ENCODE peak calls at places on chromosome 9, in ten cellular contexts. V is pancreas, C is foreskin fibroblast, F is GM06990, H is dorsolateral prefrontal cortex, R is IMR-90, P is GM13976, D is spleen, U is mammary epithelial cell, J is fibroblast of pulmonary artery. Y is an unnamed sample.

GRCh38 chr9:136499071-136499934 is 16.5 kb upstream of the SEC16A start:
- DNase-seq in V (peak; percentile 92), C (no peak), F (no peak), H (no peak), R (no peak), P (no peak), D (no peak), U (no peak), J (no peak), Y (no peak)

GRCh38 chr9:135217836-135218235 is 130.4 kb downstream of the OLFM1 start:
- DNase-seq in V (no peak), C (no peak), F (no peak), H (no peak), R (no peak), P (no peak), D (peak; percentile 59), U (no peak), J (no peak), Y (peak; percentile 61)

GRCh38 chr9:26054600-26055516 is 376.6 kb upstream of the TUSC1 start:
- DNase-seq in V (no peak), C (no peak), F (no peak), H (no peak), R (no peak), P (no peak), D (no peak), U (no peak), J (peak; percentile 3), Y (no peak)

GRCh38 chr9:99187311-99187710 is 34.4 kb downstream of the ALG2 start:
- DNase-seq in V (no peak), C (no peak), F (no peak), H (no peak), R (no peak), P (no peak), D (no peak), U (no peak), J (no peak), Y (no peak)

GRCh38 chr9:3224931-3225330 is 300.9 kb downstream of the RFX3 start:
- DNase-seq in V (no peak), C (no peak), F (no peak), H (peak; percentile 45), R (no peak), P (no peak), D (no peak), U (no peak), J (peak; percentile 24), Y (no peak)

GRCh38 chr9:116342941-116343340 is 189.3 kb downstream of the PAPPA start:
- DNase-seq in V (no peak), C (peak; percentile 64), F (no peak), H (no peak), R (peak; percentile 47), P (no peak), D (no peak), U (no peak), J (no peak), Y (no peak)

GRCh38 chr9:91179237-91180138 is 182.2 kb downstream of the AUH start:
- DNase-seq in V (no peak), C (peak; percentile 96), F (no peak), H (no peak), R (peak; percentile 96), P (no peak), D (no peak), U (peak; percentile 64), J (peak; percentile 43), Y (no peak)

GRCh38 chr9:110687497-110687896 is 18.9 kb downstream of the MUSK start:
- DNase-seq in V (no peak), C (no peak), F (no peak), H (no peak), R (no peak), P (no peak), D (no peak), U (no peak), J (no peak), Y (no peak)

GRCh38 chr9:27108981-27109541 is at the start of gene TEK:
- DNase-seq in V (no peak), C (no peak), F (no peak), H (no peak), R (peak; percentile 44), P (no peak), D (no peak), U (no peak), J (peak; percentile 53), Y (no peak)

GRCh38 chr9:114386886-114387677 is 700 bp downstream of the AKNA start:
- DNase-seq in V (no peak), C (peak; percentile 58), F (peak; percentile 46), H (no peak), R (peak; percentile 17), P (no peak), D (peak; percentile 89), U (no peak), J (no peak), Y (no peak)

GRCh38 chr9:134620751-134621557 is 20.6 kb upstream of the COL5A1 start:
- DNase-seq in V (no peak), C (no peak), F (no peak), H (peak; percentile 5), R (no peak), P (no peak), D (peak; percentile 41), U (no peak), J (no peak), Y (peak; percentile 76)

DNA sequence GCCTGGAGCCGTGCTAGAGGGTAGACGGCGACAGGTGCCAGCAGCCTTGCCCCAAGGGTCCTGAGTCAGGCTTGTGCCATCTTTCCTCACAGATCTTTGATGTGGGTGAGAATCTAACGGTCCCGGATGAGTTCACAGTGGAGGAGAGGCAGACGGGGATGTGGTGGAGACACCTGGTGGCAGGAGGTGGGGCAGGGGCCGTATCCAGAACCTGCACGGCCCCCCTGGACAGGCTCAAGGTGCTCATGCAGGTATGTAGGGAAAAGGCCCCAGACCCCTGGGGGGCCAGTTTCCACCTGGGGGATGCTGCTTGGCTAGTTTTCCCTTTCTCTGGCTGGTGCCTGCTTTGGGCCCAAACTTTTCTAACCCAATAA is 24.0 kb downstream of the PTGES2 start:
- DNase-seq in V (no peak), C (no peak), F (no peak), H (no peak), R (no peak), P (no peak), D (peak; percentile 73), U (no peak), J (no peak), Y (no peak)
- TF ChIP-seq CTCF in V (no peak), C (no peak), F (peak; percentile 33), H (no peak), R (peak; percentile 10), P (no peak), D (no peak), U (peak; percentile 36), J (peak; percentile 13), Y (peak; percentile 52)

GRCh38 chr9:124312290-124313265 is 54.8 kb downstream of the NEK6 start:
- DNase-seq in V (no peak), C (no peak), F (no peak), H (no peak), R (no peak), P (no peak), D (no peak), U (no peak), J (no peak), Y (no peak)
- TF ChIP-seq CTCF in V (no peak), C (no peak), F (peak; percentile 4), H (no peak), R (peak; percentile 10), P (no peak), D (no peak), U (no peak), J (no peak), Y (peak; percentile 16)

DNA sequence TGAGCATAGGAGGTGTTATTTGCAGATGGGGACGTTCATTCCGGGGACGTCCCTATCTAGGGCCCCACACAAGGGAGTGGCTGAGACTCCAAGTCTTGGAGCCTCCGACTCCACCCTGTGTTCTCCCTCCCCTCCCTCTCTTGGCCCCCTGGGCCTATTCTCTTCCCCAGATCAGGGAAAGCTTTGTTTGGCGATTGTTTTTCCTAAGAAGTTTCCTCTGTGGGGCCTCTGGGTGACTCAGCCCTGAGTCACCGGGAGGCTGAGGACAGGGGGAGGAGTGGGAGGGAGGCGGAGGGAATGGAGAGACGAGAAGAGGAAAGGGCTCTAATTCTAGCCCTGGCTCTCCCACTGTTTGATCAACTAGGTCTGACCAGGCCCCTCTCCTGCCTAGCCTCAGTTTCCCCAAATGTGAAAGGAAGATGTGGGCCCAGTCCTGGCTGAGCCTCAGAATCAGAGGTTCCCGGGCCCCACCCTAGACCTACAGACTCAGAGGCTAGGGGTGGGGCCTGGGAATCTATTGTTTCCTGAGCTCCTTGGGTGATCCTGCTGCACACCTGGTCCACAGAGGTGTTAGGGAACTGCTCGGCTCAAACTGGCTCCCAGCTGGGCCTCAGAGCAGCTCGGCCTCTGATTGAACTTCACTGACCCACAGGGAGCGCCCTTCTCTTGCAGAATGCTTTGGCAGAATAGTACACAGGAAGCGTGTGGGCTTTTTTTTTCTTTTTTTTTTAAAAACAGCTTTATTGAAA is 19.2 kb downstream of the GSN start:
- DNase-seq in V (peak; percentile 76), C (peak; percentile 98), F (no peak), H (peak; percentile 61), R (peak; percentile 95), P (no peak), D (no peak), U (peak; percentile 99), J (peak; percentile 97), Y (peak; percentile 72)
- TF ChIP-seq CTCF in V (no peak), C (peak; percentile 18), F (no peak), H (peak; percentile 47), R (peak; percentile 11), P (no peak), D (no peak), U (peak; percentile 46), J (peak; percentile 8), Y (peak; percentile 62)

GRCh38 chr9:35563791-35564197 is 41.3 kb upstream of the TESK1 start:
- DNase-seq in V (no peak), C (no peak), F (no peak), H (no peak), R (no peak), P (no peak), D (no peak), U (no peak), J (no peak), Y (no peak)

GRCh38 chr9:35564658-35565061 is 40.4 kb upstream of the TESK1 start:
- DNase-seq in V (no peak), C (no peak), F (no peak), H (no peak), R (no peak), P (no peak), D (no peak), U (no peak), J (no peak), Y (no peak)

GRCh38 chr9:35569206-35569605 is 35.9 kb upstream of the TESK1 start:
- DNase-seq in V (no peak), C (no peak), F (no peak), H (no peak), R (no peak), P (peak; percentile 37), D (no peak), U (no peak), J (no peak), Y (no peak)

GRCh38 chr9:35568196-35568595 is 36.9 kb upstream of the TESK1 start:
- DNase-seq in V (no peak), C (no peak), F (no peak), H (no peak), R (no peak), P (no peak), D (no peak), U (no peak), J (no peak), Y (no peak)

GRCh38 chr9:35566417-35566816 is 38.6 kb upstream of the TESK1 start:
- DNase-seq in V (no peak), C (peak; percentile 47), F (no peak), H (no peak), R (no peak), P (no peak), D (no peak), U (no peak), J (no peak), Y (no peak)
- TF ChIP-seq CTCF in V (no peak), C (no peak), F (no peak), H (no peak), R (no peak), P (no peak), D (no peak), U (no peak), J (no peak), Y (peak; percentile 49)

Y was measured in chondrocyte.